ENCODE peak calls at places on chromosomes 2 and 18, in four cellular contexts. C is thyroid gland, Q is cardiac muscle cell, I is colonic mucosa. X is an unnamed sample.

GRCh38 chr2:96699621-96700020 is 40.2 kb downstream of the LMAN2L start:
- DNase-seq in C (no peak), Q (no peak), I (no peak), X (no peak)

GRCh38 chr2:173568054-173568453 is 213.4 kb downstream of the CDCA7 start:
- DNase-seq in C (peak; percentile 16), Q (peak; percentile 24), I (peak; percentile 43), X (no peak)

GRCh38 chr2:96140941-96141623 is 2.8 kb upstream of the ASTL start:
- DNase-seq in C (no peak), Q (no peak), I (no peak), X (no peak)

GRCh38 chr2:36433311-36434217 is 78.0 kb downstream of the CRIM1 start:
- DNase-seq in C (no peak), Q (peak; percentile 80), I (peak; percentile 42), X (no peak)

GRCh38 chr2:158774663-158775062 is 20.5 kb upstream of the DAPL1 start:
- DNase-seq in C (no peak), Q (no peak), I (no peak), X (no peak)

GRCh38 chr2:237291138-237291792 is 122.7 kb downstream of the COL6A3 start:
- DNase-seq in C (peak; percentile 96), Q (peak; percentile 100), I (peak; percentile 92), X (peak; percentile 92)

GRCh38 chr2:67057901-67058703 is 339.0 kb upstream of the ETAA1 start:
- DNase-seq in C (no peak), Q (peak; percentile 52), I (no peak), X (peak; percentile 55)

GRCh38 chr18:79300382-79300781 is 95.3 kb upstream of the NFATC1 start:
- DNase-seq in C (no peak), Q (no peak), I (no peak), X (no peak)

GRCh38 chr2:240928476-240929363 is 22.6 kb downstream of the CROCC2 start:
- DNase-seq in C (no peak), Q (no peak), I (peak; percentile 13), X (no peak)

GRCh38 chr2:101803945-101804696 is 106.6 kb downstream of the MAP4K4 start:
- DNase-seq in C (no peak), Q (peak; percentile 87), I (no peak), X (no peak)

GRCh38 chr18:6917082-6917481 is 187.6 kb downstream of the ARHGAP28 start:
- DNase-seq in C (no peak), Q (no peak), I (no peak), X (no peak)

GRCh38 chr18:58402951-58403702 is 225.8 kb downstream of the ALPK2 start:
- DNase-seq in C (peak; percentile 39), Q (no peak), I (peak; percentile 16), X (no peak)

GRCh38 chr18:51211552-51211951 is 14.1 kb upstream of the MEX3C start:
- DNase-seq in C (no peak), Q (peak; percentile 97), I (peak; percentile 21), X (peak; percentile 11)

GRCh38 chr2:30664761-30665358 is 142.4 kb downstream of the CAPN13 start:
- DNase-seq in C (no peak), Q (peak; percentile 86), I (no peak), X (no peak)

GRCh38 chr18:3525870-3526420 is 76.0 kb downstream of the TGIF1 start:
- DNase-seq in C (no peak), Q (peak; percentile 36), I (no peak), X (peak; percentile 39)

GRCh38 chr2:84817239-84817655 is 63.6 kb downstream of the TRABD2A start:
- DNase-seq in C (no peak), Q (no peak), I (no peak), X (no peak)

GRCh38 chr2:28510184-28510583 is 14.3 kb downstream of the PLB1 start:
- DNase-seq in C (peak; percentile 100), Q (peak; percentile 8), I (no peak), X (no peak)

GRCh38 chr2:37544617-37545031 is 126.8 kb downstream of the CDC42EP3 start:
- DNase-seq in C (no peak), Q (no peak), I (no peak), X (no peak)

GRCh38 chr2:190849774-190850173 is 30.8 kb upstream of the GLS start:
- DNase-seq in C (no peak), Q (peak; percentile 76), I (no peak), X (no peak)

GRCh38 chr2:151410485-151410833 is 757 bp downstream of the RIF1 start:
- DNase-seq in C (peak; percentile 44), Q (peak; percentile 16), I (peak; percentile 60), X (no peak)

GRCh38 chr2:53077413-53077812 is 690.2 kb upstream of the CHAC2 start:
- DNase-seq in C (no peak), Q (no peak), I (no peak), X (no peak)

GRCh38 chr2:197398913-197399312 is 35.9 kb downstream of the SF3B1 start:
- DNase-seq in C (no peak), Q (no peak), I (no peak), X (no peak)

GRCh38 chr2:197405582-197405981 is 29.2 kb downstream of the SF3B1 start:
- DNase-seq in C (no peak), Q (no peak), I (no peak), X (no peak)

DNA sequence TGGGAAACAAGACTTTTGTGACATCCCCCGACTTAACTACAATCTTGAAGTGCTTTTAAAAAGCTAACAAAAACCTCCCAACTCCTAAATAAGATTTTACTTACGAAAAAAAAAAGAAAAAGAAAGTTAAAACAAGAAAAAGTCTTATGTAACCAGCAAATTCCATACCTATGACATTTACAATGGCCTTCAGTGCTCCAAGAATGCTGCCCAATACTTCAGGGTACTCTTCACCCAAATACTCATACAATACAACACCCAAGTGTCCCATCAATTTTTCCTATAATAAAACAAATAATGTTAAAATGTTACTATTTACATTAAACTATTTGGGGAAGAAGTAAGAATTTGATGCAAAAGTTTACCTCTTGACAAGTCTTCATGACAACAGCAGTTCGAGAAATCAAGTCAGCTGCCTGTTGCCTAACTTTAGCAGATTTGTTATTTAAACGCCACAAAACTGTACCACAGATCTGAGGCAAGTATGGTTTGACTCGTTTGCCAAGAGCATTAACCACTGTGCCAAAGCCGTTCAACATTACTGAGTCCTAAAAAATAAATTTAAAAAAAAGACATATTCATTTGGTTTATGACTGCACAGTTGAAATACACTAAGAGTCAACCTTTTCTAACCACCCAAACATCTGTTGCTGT is 34.8 kb downstream of the SF3B1 start:
- DNase-seq in C (no peak), Q (no peak), I (no peak), X (no peak)
- H3K36me3 ChIP-seq in C (peaks cover 98% of the 10 kb centered on the region), Q (peaks cover 100% of the 10 kb centered on the region), I (peaks cover 15% of the 10 kb centered on the region), X (peaks cover 5% of the 10 kb centered on the region)

DNA sequence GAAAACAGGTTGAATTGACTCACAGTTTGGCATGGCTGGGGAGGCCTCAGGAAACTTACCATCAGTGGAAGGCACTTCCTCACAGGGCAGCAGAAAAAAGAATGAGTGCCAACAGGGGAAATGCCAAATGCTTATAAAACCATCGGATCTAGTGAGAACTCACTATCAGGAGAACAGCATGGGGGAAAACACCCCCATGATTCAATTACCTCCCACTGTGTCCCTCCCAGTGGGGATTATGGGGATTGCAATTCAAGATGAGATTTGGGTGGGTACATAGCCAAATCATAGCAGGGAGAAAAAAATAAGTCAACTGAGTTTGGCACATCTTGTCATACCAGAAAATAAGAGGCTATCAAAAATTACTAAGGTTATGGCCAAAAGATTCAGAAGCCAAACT is 96.3 kb downstream of the TRIP12 start:
- DNase-seq in C (no peak), Q (no peak), I (no peak), X (no peak)
- H3K36me3 ChIP-seq in C (peaks cover 5% of the 10 kb centered on the region), Q (peaks cover 20% of the 10 kb centered on the region), I (peaks cover 14% of the 10 kb centered on the region), X (peaks cover 10% of the 10 kb centered on the region)

GRCh38 chr2:112783187-112783721 is 1.0 kb downstream of the IL1A start:
- DNase-seq in C (no peak), Q (no peak), I (no peak), X (no peak)
- H3K36me3 ChIP-seq in C (no peaks in the 10 kb centered on the region), Q (no peaks in the 10 kb centered on the region), I (no peaks in the 10 kb centered on the region), X (no peaks in the 10 kb centered on the region)

DNA sequence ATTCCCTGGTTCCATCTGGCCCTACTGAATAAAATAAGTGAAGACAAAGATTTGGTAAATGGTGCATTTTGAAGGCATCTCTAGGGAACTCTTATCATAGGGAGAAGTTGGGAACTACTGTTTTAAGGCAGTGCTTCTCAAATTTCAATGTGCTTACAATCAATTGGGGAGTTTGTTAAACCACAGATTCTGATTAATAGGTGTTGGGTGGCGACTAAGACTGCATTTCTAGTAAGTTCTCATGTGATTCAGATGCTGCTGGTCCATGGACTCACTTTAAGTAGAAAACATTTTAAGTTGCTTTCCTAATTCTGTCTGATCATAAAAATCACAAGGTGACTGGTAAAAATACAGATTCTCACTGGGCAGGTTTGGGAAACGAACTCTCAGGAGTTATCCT is 14.6 kb downstream of the FARSB start:
- DNase-seq in C (no peak), Q (peak; percentile 9), I (no peak), X (no peak)
- H3K36me3 ChIP-seq in C (peaks cover 15% of the 10 kb centered on the region), Q (peaks cover 22% of the 10 kb centered on the region), I (no peaks in the 10 kb centered on the region), X (peaks cover 4% of the 10 kb centered on the region)

GRCh38 chr2:20292984-20293383 is 57.7 kb downstream of the PUM2 start:
- DNase-seq in C (no peak), Q (no peak), I (no peak), X (no peak)
- H3K36me3 ChIP-seq in C (peaks cover 12% of the 10 kb centered on the region), Q (peaks cover 53% of the 10 kb centered on the region), I (no peaks in the 10 kb centered on the region), X (peaks cover 12% of the 10 kb centered on the region)